ENCODE peak calls at places on chromosomes 11 and 22, in five cellular contexts. One of them, this sample, is unnamed.

GRCh38 chr11:15821471-15821870 is 534.9 kb downstream of the SOX6 start:
- DNase-seq in thyroid gland: no peak
- DNase-seq in suprapubic skin: no peak
- DNase-seq in sigmoid colon: no peak
- DNase-seq in HCT116: no peak
- DNase-seq in this sample: no peak

GRCh38 chr11:73227571-73228211 is 9.6 kb downstream of the P2RY2 start:
- DNase-seq in thyroid gland: peak; percentile 94
- DNase-seq in suprapubic skin: peak; percentile 63
- DNase-seq in sigmoid colon: peak; percentile 44
- DNase-seq in HCT116: peak; percentile 42
- DNase-seq in this sample: peak; percentile 50

GRCh38 chr11:114040706-114041211 is 18.8 kb upstream of the ZBTB16 start:
- DNase-seq in thyroid gland: peak; percentile 53
- DNase-seq in suprapubic skin: no peak
- DNase-seq in sigmoid colon: peak; percentile 77
- DNase-seq in HCT116: no peak
- DNase-seq in this sample: peak; percentile 49

GRCh38 chr11:72321381-72321996 is 77.5 kb upstream of the PHOX2A start:
- DNase-seq in thyroid gland: no peak
- DNase-seq in suprapubic skin: no peak
- DNase-seq in sigmoid colon: no peak
- DNase-seq in HCT116: no peak
- DNase-seq in this sample: no peak

GRCh38 chr11:67418476-67419281 is 3.2 kb downstream of the CARNS1 start:
- DNase-seq in thyroid gland: peak; percentile 71
- DNase-seq in suprapubic skin: no peak
- DNase-seq in sigmoid colon: no peak
- DNase-seq in HCT116: no peak
- DNase-seq in this sample: peak; percentile 64

GRCh38 chr11:132114743-132115142 is 744.3 kb downstream of the NTM start:
- DNase-seq in thyroid gland: no peak
- DNase-seq in suprapubic skin: no peak
- DNase-seq in sigmoid colon: no peak
- DNase-seq in HCT116: no peak
- DNase-seq in this sample: no peak

GRCh38 chr11:111941963-111942362 is 4.8 kb downstream of the DIXDC1 start:
- DNase-seq in thyroid gland: no peak
- DNase-seq in suprapubic skin: no peak
- DNase-seq in sigmoid colon: no peak
- DNase-seq in HCT116: no peak
- DNase-seq in this sample: no peak

GRCh38 chr22:30864441-30865420 is 103.8 kb downstream of the MORC2 start:
- DNase-seq in thyroid gland: no peak
- DNase-seq in suprapubic skin: peak; percentile 41
- DNase-seq in sigmoid colon: peak; percentile 47
- DNase-seq in HCT116: no peak
- DNase-seq in this sample: peak; percentile 31

GRCh38 chr11:115674176-115674575 is 170.0 kb upstream of the CADM1 start:
- DNase-seq in thyroid gland: no peak
- DNase-seq in suprapubic skin: no peak
- DNase-seq in sigmoid colon: peak; percentile 42
- DNase-seq in HCT116: no peak
- DNase-seq in this sample: no peak

GRCh38 chr11:24060125-24060524 is 436.7 kb upstream of the LUZP2 start:
- DNase-seq in thyroid gland: no peak
- DNase-seq in suprapubic skin: no peak
- DNase-seq in sigmoid colon: no peak
- DNase-seq in HCT116: no peak
- DNase-seq in this sample: no peak

GRCh38 chr11:36361901-36362391 is 65.9 kb downstream of the PRR5L start:
- DNase-seq in thyroid gland: no peak
- DNase-seq in suprapubic skin: peak; percentile 66
- DNase-seq in sigmoid colon: no peak
- DNase-seq in HCT116: no peak
- DNase-seq in this sample: no peak

GRCh38 chr11:92527467-92527866 is 302.8 kb downstream of the FAT3 start:
- DNase-seq in thyroid gland: no peak
- DNase-seq in suprapubic skin: no peak
- DNase-seq in sigmoid colon: no peak
- DNase-seq in HCT116: no peak
- DNase-seq in this sample: no peak

GRCh38 chr11:77374611-77375031 is 73.1 kb upstream of the GDPD4 start:
- DNase-seq in thyroid gland: no peak
- DNase-seq in suprapubic skin: no peak
- DNase-seq in sigmoid colon: no peak
- DNase-seq in HCT116: no peak
- DNase-seq in this sample: no peak

GRCh38 chr11:10632483-10632882 is 61.1 kb downstream of the IRAG1 start:
- DNase-seq in thyroid gland: no peak
- DNase-seq in suprapubic skin: no peak
- DNase-seq in sigmoid colon: no peak
- DNase-seq in HCT116: no peak
- DNase-seq in this sample: no peak

GRCh38 chr22:29359469-29359868 is 28.9 kb downstream of the AP1B1 start:
- DNase-seq in thyroid gland: peak; percentile 20
- DNase-seq in suprapubic skin: no peak
- DNase-seq in sigmoid colon: peak; percentile 85
- DNase-seq in HCT116: peak; percentile 16
- DNase-seq in this sample: peak; percentile 65

GRCh38 chr11:69369210-69369609 is 75.3 kb downstream of the MYEOV start:
- DNase-seq in thyroid gland: no peak
- DNase-seq in suprapubic skin: no peak
- DNase-seq in sigmoid colon: no peak
- DNase-seq in HCT116: no peak
- DNase-seq in this sample: no peak

GRCh38 chr11:70029115-70029830 is 48.8 kb upstream of the ANO1 start:
- DNase-seq in thyroid gland: no peak
- DNase-seq in suprapubic skin: no peak
- DNase-seq in sigmoid colon: no peak
- DNase-seq in HCT116: no peak
- DNase-seq in this sample: peak; percentile 92

GRCh38 chr11:59186130-59186594 is 14.2 kb downstream of the DTX4 start:
- DNase-seq in thyroid gland: peak; percentile 23
- DNase-seq in suprapubic skin: no peak
- DNase-seq in sigmoid colon: no peak
- DNase-seq in HCT116: peak; percentile 57
- DNase-seq in this sample: no peak

GRCh38 chr11:65491614-65492386 is 7.0 kb upstream of the MALAT1 start:
- DNase-seq in thyroid gland: peak; percentile 98
- DNase-seq in suprapubic skin: peak; percentile 95
- DNase-seq in sigmoid colon: peak; percentile 94
- DNase-seq in HCT116: peak; percentile 93
- DNase-seq in this sample: peak; percentile 79

GRCh38 chr11:131977231-131977630 is 606.8 kb downstream of the NTM start:
- DNase-seq in thyroid gland: no peak
- DNase-seq in suprapubic skin: no peak
- DNase-seq in sigmoid colon: no peak
- DNase-seq in HCT116: no peak
- DNase-seq in this sample: no peak

GRCh38 chr22:35312198-35313059 is 12.7 kb downstream of the TOM1 start:
- DNase-seq in thyroid gland: peak; percentile 52
- DNase-seq in suprapubic skin: peak; percentile 71
- DNase-seq in sigmoid colon: peak; percentile 52
- DNase-seq in HCT116: peak; percentile 16
- DNase-seq in this sample: peak; percentile 78

GRCh38 chr11:67272327-67273259 is 6.3 kb downstream of the GRK2 start:
- DNase-seq in thyroid gland: peak; percentile 64
- DNase-seq in suprapubic skin: peak; percentile 67
- DNase-seq in sigmoid colon: peak; percentile 65
- DNase-seq in HCT116: no peak
- DNase-seq in this sample: peak; percentile 24

GRCh38 chr11:69339041-69339733 is 45.2 kb downstream of the MYEOV start:
- DNase-seq in thyroid gland: no peak
- DNase-seq in suprapubic skin: no peak
- DNase-seq in sigmoid colon: no peak
- DNase-seq in HCT116: no peak
- DNase-seq in this sample: no peak

GRCh38 chr22:20516399-20516798 is 9.0 kb downstream of the MED15 start:
- DNase-seq in thyroid gland: no peak
- DNase-seq in suprapubic skin: no peak
- DNase-seq in sigmoid colon: no peak
- DNase-seq in HCT116: no peak
- DNase-seq in this sample: no peak

GRCh38 chr11:7617032-7617431 is 56.3 kb downstream of the CYB5R2 start:
- DNase-seq in thyroid gland: no peak
- DNase-seq in suprapubic skin: no peak
- DNase-seq in sigmoid colon: no peak
- DNase-seq in HCT116: no peak
- DNase-seq in this sample: no peak

GRCh38 chr22:29855611-29856181 is 17.6 kb upstream of the ASCC2 start:
- DNase-seq in thyroid gland: no peak
- DNase-seq in suprapubic skin: no peak
- DNase-seq in sigmoid colon: no peak
- DNase-seq in HCT116: no peak
- DNase-seq in this sample: peak; percentile 46

GRCh38 chr22:41565403-41566054 is 4.7 kb downstream of the CSDC2 start:
- DNase-seq in thyroid gland: no peak
- DNase-seq in suprapubic skin: no peak
- DNase-seq in sigmoid colon: peak; percentile 88
- DNase-seq in HCT116: peak; percentile 61
- DNase-seq in this sample: no peak

GRCh38 chr11:130213143-130213978 is 53.8 kb downstream of the ST14 start:
- DNase-seq in thyroid gland: peak; percentile 66
- DNase-seq in suprapubic skin: peak; percentile 70
- DNase-seq in sigmoid colon: peak; percentile 77
- DNase-seq in HCT116: peak; percentile 3
- DNase-seq in this sample: peak; percentile 70

GRCh38 chr22:28907311-28908008 is 24.1 kb downstream of the ZNRF3 start:
- DNase-seq in thyroid gland: no peak
- DNase-seq in suprapubic skin: no peak
- DNase-seq in sigmoid colon: peak; percentile 19
- DNase-seq in HCT116: no peak
- DNase-seq in this sample: no peak

DNA sequence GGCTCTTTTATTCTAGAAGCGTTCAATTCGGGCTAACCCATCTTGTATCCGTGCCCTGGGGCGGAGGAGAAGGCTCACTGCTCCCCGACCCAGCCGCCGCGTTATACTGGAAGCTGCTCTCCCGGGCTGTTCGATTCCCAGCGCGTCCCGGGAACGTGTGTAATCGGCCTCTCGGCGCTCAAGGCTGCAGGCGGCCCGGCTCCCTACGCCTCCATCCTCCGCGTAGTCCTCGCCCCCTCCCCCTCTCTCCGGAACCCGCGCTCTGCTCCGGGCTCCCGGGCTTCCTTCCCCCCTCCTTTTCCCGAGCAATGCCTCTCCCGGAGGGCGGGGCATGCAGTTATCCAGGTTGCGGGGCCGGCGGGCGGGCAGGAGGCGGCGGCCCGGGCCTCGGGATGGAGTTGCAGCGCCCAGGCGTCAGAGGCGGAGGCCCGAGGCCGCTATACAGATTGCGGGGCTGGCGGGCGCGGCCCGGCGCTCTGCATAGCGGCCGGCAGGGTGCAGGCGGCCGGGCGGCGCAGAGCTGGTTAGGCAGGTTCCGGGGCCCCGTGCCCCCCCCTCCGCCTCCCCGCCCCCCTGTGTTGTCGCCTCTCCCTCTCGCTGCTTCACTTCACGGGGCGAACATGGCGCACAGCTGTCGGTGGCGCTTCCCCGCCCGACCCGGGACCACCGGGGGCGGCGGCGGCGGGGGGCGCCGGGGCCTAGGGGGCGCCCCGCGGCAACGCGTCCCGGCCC is at the start of gene KMT2A:
- DNase-seq in thyroid gland: peak; percentile 98
- DNase-seq in suprapubic skin: peak; percentile 97
- DNase-seq in sigmoid colon: peak; percentile 99
- DNase-seq in HCT116: peak; percentile 90
- DNase-seq in this sample: peak; percentile 98
- TF ChIP-seq POLR2A in thyroid gland: no peak
- TF ChIP-seq POLR2A in suprapubic skin: no peak
- TF ChIP-seq POLR2A in sigmoid colon: no peak
- TF ChIP-seq POLR2A in HCT116: peak; percentile 58
- TF ChIP-seq POLR2A in this sample: peak; percentile 36

GRCh38 chr11:17351510-17352176 is at the start of gene NCR3LG1:
- DNase-seq in thyroid gland: peak; percentile 66
- DNase-seq in suprapubic skin: peak; percentile 78
- DNase-seq in sigmoid colon: peak; percentile 86
- DNase-seq in HCT116: no peak
- DNase-seq in this sample: peak; percentile 72
- TF ChIP-seq POLR2A in thyroid gland: no peak
- TF ChIP-seq POLR2A in suprapubic skin: no peak
- TF ChIP-seq POLR2A in sigmoid colon: no peak
- TF ChIP-seq POLR2A in HCT116: no peak
- TF ChIP-seq POLR2A in this sample: no peak

DNA sequence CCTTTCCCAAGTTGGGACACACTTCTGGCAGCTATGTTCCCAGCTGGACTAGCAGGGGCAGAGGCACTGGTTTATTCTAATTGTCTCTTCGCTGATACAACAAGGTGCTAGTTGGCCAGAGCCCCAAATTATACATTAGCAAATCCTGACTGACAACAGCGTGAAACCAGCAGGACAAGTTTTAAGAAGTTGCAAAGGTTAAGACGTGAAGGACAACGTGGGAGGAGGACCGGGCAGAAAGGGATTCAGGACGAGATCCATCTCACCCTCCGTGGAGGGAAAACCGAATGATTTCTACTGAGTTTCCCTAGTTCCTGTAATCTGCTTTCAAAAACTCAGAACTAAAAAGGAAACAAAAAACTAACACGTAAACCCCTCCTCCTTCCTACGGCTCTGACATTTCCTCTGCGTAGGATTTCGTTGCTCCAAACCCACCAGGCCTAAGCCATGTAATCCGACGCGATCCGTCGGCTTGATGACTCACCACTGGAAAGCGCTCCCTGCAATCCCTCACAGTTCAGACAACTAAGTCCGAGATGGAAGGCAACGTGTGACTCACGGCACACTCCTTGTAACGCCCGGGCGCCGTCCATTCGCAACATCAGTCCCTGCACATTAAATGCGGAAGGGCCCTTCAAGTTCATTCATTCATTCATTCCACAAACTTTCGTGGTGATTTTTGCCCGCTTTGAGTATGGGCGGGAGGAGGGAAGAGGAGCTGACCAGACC is 703 bp downstream of the POGLUT3 start:
- DNase-seq in thyroid gland: peak; percentile 85
- DNase-seq in suprapubic skin: peak; percentile 92
- DNase-seq in sigmoid colon: peak; percentile 96
- DNase-seq in HCT116: peak; percentile 93
- DNase-seq in this sample: peak; percentile 78
- TF ChIP-seq POLR2A in thyroid gland: no peak
- TF ChIP-seq POLR2A in suprapubic skin: no peak
- TF ChIP-seq POLR2A in sigmoid colon: peak; percentile 63
- TF ChIP-seq POLR2A in HCT116: peak; percentile 95
- TF ChIP-seq POLR2A in this sample: peak; percentile 82

DNA sequence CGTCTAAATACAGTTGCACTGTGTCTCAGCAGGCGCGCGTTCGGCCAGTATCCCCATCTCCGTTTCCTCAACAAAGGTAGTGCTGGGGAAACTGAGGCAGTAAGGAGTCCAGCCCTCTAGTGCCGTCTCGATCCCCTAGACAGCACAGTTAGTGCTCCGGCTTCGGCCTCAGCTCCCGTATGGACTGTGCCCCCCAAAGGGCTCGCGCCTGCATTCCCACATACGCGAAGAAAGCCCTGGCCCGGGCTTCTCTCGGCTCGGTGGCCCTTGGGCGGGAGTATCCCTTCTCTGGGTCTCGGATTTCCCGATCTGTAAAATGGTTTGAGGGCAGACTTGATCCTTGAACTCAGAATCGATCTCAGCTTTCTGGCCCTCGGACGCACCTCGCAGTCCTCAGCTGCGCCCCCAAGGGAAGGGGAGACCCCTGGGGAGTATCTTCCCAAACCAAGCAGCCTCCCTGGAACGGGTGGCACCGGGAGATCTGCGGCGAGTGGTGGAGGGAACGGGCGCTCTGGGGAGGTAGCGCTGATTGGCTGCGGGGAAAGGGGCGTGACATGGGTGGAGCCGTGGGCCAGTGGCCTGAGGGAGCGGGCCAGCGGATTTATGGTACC is 759 bp upstream of the PEX16 start:
- DNase-seq in thyroid gland: peak; percentile 79
- DNase-seq in suprapubic skin: peak; percentile 91
- DNase-seq in sigmoid colon: peak; percentile 94
- DNase-seq in HCT116: no peak
- DNase-seq in this sample: peak; percentile 93
- TF ChIP-seq POLR2A in thyroid gland: peak; percentile 4
- TF ChIP-seq POLR2A in suprapubic skin: no peak
- TF ChIP-seq POLR2A in sigmoid colon: peak; percentile 82
- TF ChIP-seq POLR2A in HCT116: no peak
- TF ChIP-seq POLR2A in this sample: no peak